ENCODE peak calls at places on chromosomes 12 and 14, in five cellular contexts. D is endothelial cell of umbilical vein, Y is body of pancreas, Q is AG04450, M is upper lobe of right lung. K is an unnamed sample.

GRCh38 chr14:76926521-76927251 is 100.5 kb downstream of the LRRC74A start:
- DNase-seq in Y (no peak), Q (no peak), M (no peak), D (no peak), K (no peak)

GRCh38 chr12:117417004-117417403 is 55.6 kb upstream of the NOS1 start:
- DNase-seq in D (no peak), Q (no peak), Y (no peak), M (no peak), K (no peak)

GRCh38 chr12:56282581-56282980 is 15.8 kb downstream of the COQ10A start:
- DNase-seq in Q (no peak), M (no peak), D (no peak), Y (no peak), K (no peak)

GRCh38 chr14:21307641-21308040 is 27.8 kb downstream of the RPGRIP1 start:
- DNase-seq in D (no peak), M (no peak), Y (no peak), Q (no peak), K (no peak)

GRCh38 chr14:97413991-97414717 is 617.0 kb downstream of the VRK1 start:
- DNase-seq in M (no peak), D (no peak), Q (no peak), Y (no peak), K (no peak)

GRCh38 chr12:52514471-52515318 is 5.5 kb downstream of the KRT5 start:
- DNase-seq in Q (no peak), D (no peak), Y (no peak), M (no peak), K (peak)

GRCh38 chr12:45208604-45209487 is 7.0 kb upstream of the ANO6 start:
- DNase-seq in Y (no peak), D (no peak), Q (no peak), M (no peak), K (no peak)

GRCh38 chr14:96928779-96929380 is 131.7 kb downstream of the VRK1 start:
- DNase-seq in Q (no peak), Y (no peak), D (no peak), M (no peak), K (no peak)

GRCh38 chr12:128726866-128727265 is 96.9 kb downstream of the SLC15A4 start:
- DNase-seq in Y (no peak), D (no peak), M (no peak), Q (no peak), K (no peak)

GRCh38 chr14:54446201-54446693 is 5.1 kb upstream of the CNIH1 start:
- DNase-seq in Y (no peak), M (no peak), D (no peak), Q (no peak), K (no peak)

GRCh38 chr12:51832708-51833107 is 15.8 kb downstream of the FIGNL2 start:
- DNase-seq in Y (no peak), D (peak), M (no peak), Q (no peak), K (no peak)

DNA sequence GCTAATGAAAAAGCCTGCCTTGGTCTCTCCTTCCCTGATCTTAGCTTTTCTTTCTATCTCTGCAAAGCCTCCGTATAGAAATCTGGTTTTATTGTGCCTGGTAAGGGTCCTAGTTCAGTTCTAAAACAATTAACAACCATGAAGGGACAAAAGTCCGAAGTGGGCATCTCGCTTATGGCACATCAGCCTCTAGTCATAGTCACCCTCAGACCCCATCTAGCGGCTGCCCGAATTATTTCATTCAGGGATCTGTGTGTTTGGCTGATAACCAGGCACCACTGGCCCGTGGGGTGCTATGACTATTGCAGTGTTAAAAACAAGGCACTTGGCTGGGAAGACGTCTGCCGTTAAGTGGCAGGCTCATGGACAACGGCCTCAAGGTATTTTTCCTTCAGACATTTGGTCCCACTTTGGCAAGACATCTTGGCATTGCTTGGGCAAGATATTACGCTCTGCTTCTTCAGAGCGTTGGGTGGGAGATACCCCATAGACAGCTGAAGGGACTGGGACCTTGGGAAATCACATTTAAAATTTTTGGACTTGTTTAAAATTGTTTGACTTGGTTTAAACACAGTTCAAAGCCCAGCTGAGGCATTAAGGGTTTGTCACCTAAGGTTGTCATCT is 87.1 kb downstream of the SINHCAF start:
- DNase-seq in Y (peak), D (peak), Q (no peak), M (no peak), K (no peak)
- TF ChIP-seq CTCF in Y (peak), D (peak), Q (peak), M (peak), K (peak)

DNA sequence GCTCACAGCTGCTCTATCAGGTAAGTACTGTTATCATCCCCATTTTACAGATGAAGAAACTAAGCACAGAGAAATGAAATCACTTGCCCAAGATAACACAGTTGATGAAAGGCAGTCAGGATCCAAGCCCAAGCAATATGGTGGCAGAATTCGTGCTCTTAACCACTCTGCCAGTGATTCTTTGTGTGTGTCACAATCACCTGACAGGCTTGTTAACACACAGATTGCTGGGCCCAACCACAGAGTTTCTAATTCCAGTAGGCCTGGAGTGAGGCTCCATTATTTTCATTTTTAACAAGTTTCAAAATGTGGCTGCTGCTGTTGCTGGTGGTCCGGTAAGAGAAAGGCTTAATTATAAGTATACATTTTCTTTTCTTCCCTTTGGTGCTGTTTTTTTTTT is 134.2 kb downstream of the TGFB3 start:
- DNase-seq in Q (no peak), M (no peak), D (no peak), Y (no peak), K (no peak)
- H3K27ac ChIP-seq in Q (no peak), M (no peak), D (no peak), Y (no peak), K (no peak)

GRCh38 chr12:108595711-108596647 is 1.9 kb downstream of the TMEM119 start:
- DNase-seq in Q (no peak), Y (no peak), D (no peak), M (no peak), K (no peak)
- H3K4me3 ChIP-seq in Q (peak), Y (no peak), D (no peak), M (peak), K (no peak)

GRCh38 chr12:24884911-24885310 is 64.0 kb downstream of the BCAT1 start:
- DNase-seq in Y (no peak), D (no peak), M (no peak), Q (no peak), K (no peak)

GRCh38 chr12:24879644-24880043 is 69.3 kb downstream of the BCAT1 start:
- DNase-seq in D (no peak), Q (no peak), M (no peak), Y (no peak), K (no peak)

GRCh38 chr12:24881724-24882371 is 67.1 kb downstream of the BCAT1 start:
- DNase-seq in Y (no peak), M (no peak), Q (no peak), D (no peak), K (no peak)

GRCh38 chr12:24881227-24881626 is 67.7 kb downstream of the BCAT1 start:
- DNase-seq in Q (no peak), D (no peak), M (no peak), Y (no peak), K (no peak)

DNA sequence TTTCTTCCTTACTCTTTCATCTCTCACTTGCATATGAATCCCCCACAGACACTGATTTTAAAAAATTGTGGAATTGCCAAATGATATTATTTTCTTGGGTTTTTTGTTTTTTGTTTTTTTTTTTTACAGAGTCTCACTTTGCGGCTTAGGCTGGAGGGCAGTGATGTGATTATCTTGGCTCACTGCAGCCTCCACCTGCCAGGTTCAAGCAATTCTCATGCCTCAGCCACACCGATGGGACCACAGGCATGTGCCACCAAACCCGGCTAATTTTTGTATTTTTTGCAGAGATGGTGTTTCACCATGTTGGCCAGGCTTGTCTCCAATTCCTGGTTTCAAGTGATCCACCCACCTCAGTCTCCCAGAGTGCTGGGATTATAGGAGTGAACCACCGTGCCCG is 68.2 kb downstream of the BCAT1 start:
- DNase-seq in Y (peak), M (no peak), D (no peak), Q (no peak), K (no peak)
- TF ChIP-seq CTCF in Y (no peak), M (no peak), D (no peak), Q (no peak), K (no peak)